ENCODE peak calls at places on chromosome 1, in ten cellular contexts. J, L, Y, A, X, C, S, U, I and Z are unnamed samples.

GRCh38 chr1:89910780-89911179 is 84.1 kb upstream of the ZNF326 start:
- DNase-seq in C (peak; percentile 92), S (no peak), A (no peak), X (no peak), U (no peak), I (no peak), Y (no peak), J (no peak), L (no peak), Z (no peak)

GRCh38 chr1:114026797-114027196 is 47.5 kb downstream of the OLFML3 start:
- DNase-seq in A (no peak), L (no peak), C (no peak), S (no peak), J (no peak), X (no peak), U (no peak), I (no peak), Y (no peak), Z (no peak)

GRCh38 chr1:214318356-214318755 is 37.4 kb downstream of the SMYD2 start:
- DNase-seq in S (no peak), U (no peak), A (no peak), Y (no peak), X (no peak), I (no peak), C (no peak), J (no peak), L (no peak), Z (peak; percentile 59)

GRCh38 chr1:148264374-148265276 is 112.5 kb upstream of the NBPF11 start:
- DNase-seq in A (peak; percentile 30), J (no peak), L (no peak), X (no peak), I (no peak), S (no peak), C (peak; percentile 25), Y (no peak), U (no peak), Z (no peak)

GRCh38 chr1:177926201-177926600 is 43.7 kb downstream of the SEC16B start:
- DNase-seq in Y (no peak), U (no peak), C (no peak), A (no peak), J (no peak), L (no peak), X (no peak), I (no peak), S (no peak), Z (no peak)

GRCh38 chr1:28233264-28233606 is 406 bp upstream of the DNAJC8 start:
- DNase-seq in I (no peak), A (no peak), Y (no peak), L (no peak), U (no peak), X (no peak), C (no peak), J (no peak), S (no peak), Z (no peak)

GRCh38 chr1:244778356-244778755 is 57.1 kb upstream of the COX20 start:
- DNase-seq in L (no peak), X (no peak), J (no peak), A (no peak), Y (no peak), C (peak; percentile 93), U (peak; percentile 38), S (no peak), I (no peak), Z (no peak)

GRCh38 chr1:92833840-92834239 is 2.0 kb downstream of the RPL5 start:
- DNase-seq in X (no peak), S (no peak), U (no peak), I (no peak), A (peak; percentile 16), L (no peak), C (no peak), J (peak; percentile 60), Y (no peak), Z (no peak)

GRCh38 chr1:172533511-172534116 is 664 bp downstream of the SUCO start:
- DNase-seq in J (no peak), C (no peak), L (no peak), S (peak; percentile 9), I (no peak), U (peak; percentile 11), Y (no peak), X (no peak), A (peak; percentile 48), Z (peak; percentile 64)

GRCh38 chr1:206699626-206700025 is 14.9 kb downstream of the MAPKAPK2 start:
- DNase-seq in S (no peak), X (peak; percentile 60), Y (peak; percentile 17), C (peak; percentile 64), U (no peak), I (no peak), J (no peak), A (no peak), L (no peak), Z (no peak)

GRCh38 chr1:94440088-94440487 is 21.9 kb downstream of the ABCD3 start:
- DNase-seq in J (no peak), L (no peak), C (no peak), A (no peak), I (no peak), S (no peak), U (no peak), X (no peak), Y (no peak), Z (no peak)

GRCh38 chr1:188719735-188720134 is 1757.9 kb downstream of the BRINP3 start:
- DNase-seq in J (no peak), I (no peak), L (no peak), U (no peak), Y (no peak), X (no peak), S (no peak), C (no peak), A (no peak), Z (no peak)

GRCh38 chr1:95575291-95575690 is 341.3 kb downstream of the RWDD3 start:
- DNase-seq in L (no peak), C (no peak), J (no peak), A (no peak), Y (no peak), S (no peak), I (no peak), X (no peak), U (no peak), Z (no peak)

GRCh38 chr1:7771673-7772299 is 690 bp downstream of the VAMP3 start:
- DNase-seq in I (no peak), U (no peak), C (no peak), X (no peak), L (no peak), A (no peak), S (no peak), Y (no peak), J (no peak), Z (no peak)